ENCODE peak calls at places on chromosomes 1 and 21, in nine cellular contexts. D is osteoblast, O is neural progenitor cell, F is brain microvascular endothelial cell, G is kidney epithelial cell, T is H9, X is fibroblast of mammary gland, Q is tibial artery, H is hepatocyte. K is an unnamed sample.

GRCh38 chr1:110291241-110292030 is 47.7 kb upstream of the RBM15 start:
- DNase-seq in Q (no peak), G (no peak), T (no peak), O (no peak), D (no peak), H (peak; percentile 42), X (no peak), F (no peak), K (no peak)

GRCh38 chr1:94281361-94282142 is 44.2 kb upstream of the ARHGAP29 start:
- DNase-seq in Q (no peak), G (no peak), F (peak; percentile 69), H (no peak), T (no peak), O (no peak), X (peak; percentile 65), D (no peak), K (no peak)

GRCh38 chr1:54459714-54460113 is 53.5 kb upstream of the SSBP3 start:
- DNase-seq in G (no peak), D (no peak), T (no peak), H (no peak), F (no peak), O (no peak), Q (no peak), X (no peak), K (no peak)

GRCh38 chr1:30740952-30741894 is 16.4 kb downstream of the LAPTM5 start:
- DNase-seq in Q (no peak), T (no peak), H (no peak), X (no peak), G (no peak), F (no peak), O (no peak), D (peak; percentile 61), K (no peak)

GRCh38 chr1:8255712-8256111 is 62.2 kb upstream of the SLC45A1 start:
- DNase-seq in G (no peak), D (no peak), F (no peak), H (no peak), X (no peak), Q (no peak), O (no peak), T (no peak), K (no peak)

GRCh38 chr1:58922302-58923089 is 138.6 kb upstream of the JUN start:
- DNase-seq in H (peak; percentile 88), O (no peak), D (no peak), X (peak; percentile 54), G (no peak), T (no peak), F (no peak), Q (peak; percentile 82), K (peak; percentile 60)

GRCh38 chr1:94069649-94070285 is 51.2 kb downstream of the ABCA4 start:
- DNase-seq in Q (no peak), T (no peak), X (no peak), H (no peak), D (no peak), F (no peak), O (no peak), G (no peak), K (no peak)

GRCh38 chr1:40362699-40363098 is 10.8 kb upstream of the SMAP2 start:
- DNase-seq in F (peak; percentile 36), H (no peak), G (no peak), D (peak; percentile 83), X (peak; percentile 71), T (no peak), Q (no peak), O (no peak), K (no peak)

GRCh38 chr1:232136136-232136535 is 493.8 kb downstream of the SIPA1L2 start:
- DNase-seq in D (no peak), Q (no peak), X (no peak), O (no peak), G (no peak), T (no peak), H (no peak), F (no peak), K (no peak)

GRCh38 chr21:36408568-36408967 is 23.4 kb downstream of the CHAF1B start:
- DNase-seq in D (no peak), H (no peak), O (no peak), X (no peak), T (no peak), Q (no peak), G (no peak), F (no peak), K (no peak)

GRCh38 chr21:35529141-35529863 is 480.2 kb upstream of the RUNX1 start:
- DNase-seq in H (peak; percentile 32), X (no peak), T (no peak), D (no peak), F (peak; percentile 59), G (no peak), O (no peak), Q (no peak), K (peak; percentile 50)

GRCh38 chr21:44431300-44431699 is 24.0 kb upstream of the LRRC3 start:
- DNase-seq in G (no peak), D (no peak), X (no peak), F (no peak), H (no peak), O (no peak), Q (no peak), T (peak; percentile 5), K (no peak)

GRCh38 chr21:41121785-41122415 is 46.1 kb upstream of the BACE2 start:
- DNase-seq in F (peak; percentile 74), G (peak; percentile 23), H (peak; percentile 89), X (peak; percentile 73), Q (peak; percentile 92), D (peak; percentile 92), O (peak; percentile 83), T (peak; percentile 87), K (peak; percentile 58)

GRCh38 chr1:117606608-117607261 is 887 bp downstream of the TENT5C start:
- DNase-seq in G (no peak), F (no peak), T (peak; percentile 39), X (peak; percentile 20), H (peak; percentile 74), O (peak; percentile 46), D (peak; percentile 59), Q (no peak), K (no peak)

GRCh38 chr1:205930698-205931330 is 12.4 kb downstream of the SLC26A9 start:
- DNase-seq in F (no peak), X (peak; percentile 32), Q (no peak), D (peak; percentile 76), H (no peak), G (no peak), O (no peak), T (no peak), K (no peak)

GRCh38 chr21:34037446-34037845 is 35.9 kb upstream of the MRPS6 start:
- DNase-seq in D (no peak), T (no peak), Q (no peak), F (peak; percentile 72), X (peak; percentile 74), G (no peak), H (peak; percentile 53), O (no peak), K (no peak)

GRCh38 chr1:97212671-97213070 is 491.1 kb downstream of the PTBP2 start:
- DNase-seq in G (no peak), H (no peak), X (no peak), F (no peak), Q (no peak), D (no peak), T (no peak), O (no peak), K (no peak)

GRCh38 chr1:107057197-107058133 is 991 bp downstream of the PRMT6 start:
- DNase-seq in T (peak; percentile 70), H (peak; percentile 79), Q (peak; percentile 77), O (peak; percentile 78), D (peak; percentile 78), X (peak; percentile 44), F (peak; percentile 27), G (peak; percentile 16), K (peak; percentile 69)

GRCh38 chr1:160949881-160950280 is 4.7 kb downstream of the ITLN2 start:
- DNase-seq in F (no peak), D (no peak), X (no peak), H (no peak), T (no peak), G (no peak), Q (no peak), O (no peak), K (no peak)

GRCh38 chr1:201870397-201870796 is 18.3 kb upstream of the SHISA4 start:
- DNase-seq in D (peak; percentile 86), X (peak; percentile 57), O (no peak), Q (no peak), H (no peak), G (no peak), T (no peak), F (no peak), K (no peak)

GRCh38 chr1:245986404-245987221 is 520.5 kb downstream of the SMYD3 start:
- DNase-seq in Q (no peak), X (peak; percentile 89), G (no peak), D (peak; percentile 69), T (no peak), F (peak; percentile 86), H (peak; percentile 59), O (no peak), K (no peak)

GRCh38 chr1:41240806-41241747 is 1.0 kb downstream of the SCMH1 start:
- DNase-seq in T (peak; percentile 61), F (no peak), O (peak; percentile 65), Q (peak; percentile 84), D (peak; percentile 97), G (no peak), X (peak; percentile 30), H (peak; percentile 76), K (peak; percentile 79)

GRCh38 chr1:235844776-235845175 is 21.9 kb downstream of the LYST start:
- DNase-seq in T (no peak), X (no peak), Q (no peak), O (no peak), H (no peak), F (no peak), G (no peak), D (no peak), K (no peak)
- TF ChIP-seq CTCF in T (no peak), X (no peak), Q (no peak), O (no peak), H (no peak), F (no peak), G (no peak), D (no peak), K (no peak)

GRCh38 chr1:51044834-51045233 is 57.2 kb upstream of the C1orf185 start:
- DNase-seq in D (no peak), O (no peak), G (no peak), H (no peak), Q (no peak), X (peak; percentile 35), F (no peak), T (no peak), K (peak; percentile 31)
- TF ChIP-seq CTCF in D (peak; percentile 36), O (no peak), G (no peak), H (peak; percentile 18), Q (peak; percentile 30), X (peak; percentile 25), F (no peak), T (peak; percentile 14), K (peak; percentile 16)

GRCh38 chr1:234702342-234703000 is 92.5 kb upstream of the IRF2BP2 start:
- DNase-seq in Q (peak; percentile 79), G (no peak), T (no peak), F (no peak), H (no peak), X (peak; percentile 45), O (no peak), D (peak; percentile 78), K (no peak)
- TF ChIP-seq CTCF in Q (no peak), G (no peak), T (no peak), F (no peak), H (no peak), X (no peak), O (no peak), D (no peak), K (no peak)

DNA sequence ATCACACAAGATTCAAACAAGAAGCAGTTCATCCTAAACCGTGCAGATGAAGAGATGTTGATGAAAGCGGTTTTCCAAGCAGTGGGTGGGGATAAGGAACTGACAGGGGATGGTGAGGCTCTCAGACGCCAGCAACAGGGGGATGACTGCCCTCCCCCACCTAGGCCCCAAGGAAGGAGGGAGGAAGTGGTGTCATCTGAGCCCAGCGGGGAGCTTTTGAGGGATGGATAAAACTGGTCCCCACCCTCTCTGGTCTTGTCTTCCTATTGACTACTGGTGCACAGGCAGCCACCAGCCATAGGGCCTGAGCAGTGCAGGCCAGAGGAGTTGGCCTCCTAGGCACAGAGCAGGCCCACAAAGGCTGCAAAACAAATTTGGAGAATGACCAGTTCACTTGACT is 175.5 kb downstream of the HUNK start:
- DNase-seq in X (no peak), G (no peak), T (peak; percentile 36), D (no peak), O (no peak), H (no peak), Q (no peak), F (no peak), K (no peak)
- TF ChIP-seq CTCF in X (no peak), G (no peak), T (no peak), D (no peak), O (no peak), H (no peak), Q (no peak), F (no peak), K (no peak)